ENCODE peak calls at places on chromosomes 3 and 15, in eight cellular contexts. Q is SW480; P is OCI-LY7; G is NCI-H748 treated with DMSO at 0.1 percent for 48 hours; W is suprapubic skin; C is activated CD8-positive, alpha-beta memory T cell treated with anti-CD3 and anti-CD28 coated beads for 4 hours; Z is CD4-positive, alpha-beta T cell; A is RCC 7860. J is an unnamed sample.

GRCh38 chr15:73052679-73053397 is 575 bp downstream of the NEO1 start:
- DNase-seq in A (peak), W (peak), G (peak), Q (peak), C (no peak), P (peak), Z (peak), J (peak)

GRCh38 chr3:51378726-51379125 is 6.4 kb upstream of the MANF start:
- DNase-seq in W (peak), Z (no peak), C (no peak), A (no peak), G (no peak), Q (no peak), P (no peak), J (no peak)

GRCh38 chr15:62365795-62366442 is 200.8 kb upstream of the C2CD4B start:
- DNase-seq in P (no peak), Z (no peak), G (peak), C (no peak), W (no peak), A (peak), Q (peak), J (peak)

GRCh38 chr3:146345900-146346299 is 95.0 kb upstream of the PLSCR4 start:
- DNase-seq in A (no peak), Q (no peak), C (no peak), Z (no peak), G (no peak), P (no peak), W (no peak), J (no peak)

GRCh38 chr3:144257381-144257780 is 285.8 kb downstream of the DIPK2A start:
- DNase-seq in G (no peak), W (no peak), Z (no peak), A (no peak), C (no peak), Q (no peak), P (no peak), J (no peak)

GRCh38 chr3:140296796-140297352 is 361.9 kb downstream of the CLSTN2 start:
- DNase-seq in W (no peak), A (no peak), Q (no peak), G (no peak), P (no peak), C (no peak), Z (no peak), J (no peak)

GRCh38 chr3:192892981-192893827 is 24.5 kb downstream of the MB21D2 start:
- DNase-seq in P (no peak), G (no peak), Z (peak), W (no peak), C (peak), Q (peak), A (peak), J (peak)

GRCh38 chr15:99504823-99505551 is 60.8 kb upstream of the MEF2A start:
- DNase-seq in W (no peak), Z (no peak), A (no peak), Q (peak), G (no peak), C (no peak), P (peak), J (no peak)

GRCh38 chr15:98518823-98519561 is 129.3 kb upstream of the IGF1R start:
- DNase-seq in P (peak), Q (peak), A (peak), W (no peak), G (peak), Z (peak), C (peak), J (peak)

GRCh38 chr3:87076951-87077350 is 86.0 kb upstream of the VGLL3 start:
- DNase-seq in W (no peak), A (no peak), Z (no peak), Q (no peak), C (no peak), G (no peak), P (no peak), J (no peak)

GRCh38 chr15:74108111-74108510 is 22.3 kb upstream of the ISLR2 start:
- DNase-seq in W (no peak), Q (no peak), G (no peak), A (no peak), C (no peak), P (no peak), Z (no peak), J (no peak)

GRCh38 chr3:105729662-105730061 is 139.2 kb downstream of the CBLB start:
- DNase-seq in Q (no peak), Z (no peak), W (no peak), A (no peak), C (no peak), G (no peak), P (no peak), J (no peak)

GRCh38 chr3:52645549-52645948 is 40.2 kb downstream of the PBRM1 start:
- DNase-seq in W (no peak), A (no peak), G (no peak), Z (no peak), Q (no peak), P (no peak), C (no peak), J (no peak)

GRCh38 chr3:37256447-37256846 is 82.1 kb upstream of the LRRFIP2 start:
- DNase-seq in W (no peak), A (no peak), Z (no peak), P (no peak), Q (no peak), C (no peak), G (no peak), J (no peak)

GRCh38 chr3:138412821-138413531 is 21.4 kb upstream of the ESYT3 start:
- DNase-seq in Z (no peak), C (no peak), Q (no peak), A (peak), G (no peak), W (peak), P (no peak), J (no peak)

GRCh38 chr15:100560323-100560722 is 31.6 kb upstream of the CERS3 start:
- DNase-seq in P (no peak), G (no peak), Z (no peak), W (no peak), A (no peak), Q (no peak), C (no peak), J (no peak)

GRCh38 chr15:79922512-79923067 is 25.8 kb upstream of the MTHFS start:
- DNase-seq in W (no peak), P (no peak), C (no peak), G (no peak), A (no peak), Q (peak), Z (no peak), J (no peak)

GRCh38 chr15:51706347-51706746 is 25.0 kb downstream of the SCG3 start:
- DNase-seq in W (no peak), P (no peak), G (no peak), C (no peak), Z (no peak), Q (no peak), A (peak), J (no peak)

GRCh38 chr3:51622402-51622801 is 48.6 kb upstream of the TEX264 start:
- DNase-seq in G (no peak), Q (no peak), C (no peak), W (no peak), A (no peak), Z (no peak), P (no peak), J (no peak)

GRCh38 chr15:38147246-38147645 is 105.4 kb upstream of the SPRED1 start:
- DNase-seq in Z (no peak), C (no peak), A (no peak), Q (no peak), P (no peak), W (no peak), G (no peak), J (no peak)

GRCh38 chr15:55897560-55898336 is 95.7 kb downstream of the NEDD4 start:
- DNase-seq in C (no peak), P (peak), G (no peak), Q (peak), A (peak), W (no peak), Z (no peak), J (peak)

J was measured in RPMI8226.